ENCODE peak calls at places on chromosomes 5 and 9, in eight cellular contexts. D is myocyte; P is mesendoderm; M is stimulated activated CD8-positive, alpha-beta memory T cell treated with anti-CD3 and anti-CD28 coated beads, Interleukin-12 subunit alpha, Interleukin-12 subunit beta, amount 100 ng/mL, for 1 hour; G is kidney tubule cell; V is lung microvascular endothelial cell; J is GM04503; Y is Daoy. F is an unnamed sample.

GRCh38 chr5:135194573-135195266 is 160.7 kb upstream of the PITX1 start:
- DNase-seq in J (no peak), P (no peak), D (no peak), G (no peak), V (no peak), Y (peak), M (no peak), F (no peak)

GRCh38 chr9:34204011-34204635 is 25.3 kb downstream of the UBAP1 start:
- DNase-seq in Y (no peak), V (no peak), G (no peak), M (no peak), D (no peak), P (no peak), J (no peak), F (no peak)

GRCh38 chr9:24090566-24090965 is 264.5 kb upstream of the ELAVL2 start:
- DNase-seq in P (peak), G (no peak), J (no peak), Y (no peak), M (no peak), D (no peak), V (no peak), F (no peak)

GRCh38 chr9:106613250-106613737 is 249.7 kb upstream of the ZNF462 start:
- DNase-seq in Y (no peak), P (no peak), V (no peak), M (no peak), J (no peak), D (no peak), G (peak), F (no peak)

GRCh38 chr5:165119175-165119574 is 1613.8 kb downstream of the MAT2B start:
- DNase-seq in G (no peak), J (no peak), V (no peak), P (no peak), Y (no peak), D (no peak), M (no peak), F (no peak)

GRCh38 chr9:125405938-125406811 is 144.5 kb downstream of the GAPVD1 start:
- DNase-seq in Y (peak), P (no peak), J (no peak), M (no peak), G (peak), V (peak), D (no peak), F (no peak)

GRCh38 chr9:138117101-138117750 is 239.6 kb downstream of the CACNA1B start:
- DNase-seq in J (no peak), G (no peak), M (no peak), Y (no peak), D (no peak), P (no peak), V (no peak), F (no peak)

GRCh38 chr5:176447538-176447981 is 625 bp upstream of the FAF2 start:
- DNase-seq in P (no peak), J (no peak), M (peak), V (no peak), G (no peak), Y (no peak), D (no peak), F (no peak)

GRCh38 chr9:89961616-89962341 is 357.0 kb downstream of the GADD45G start:
- DNase-seq in J (no peak), Y (no peak), V (no peak), M (no peak), D (peak), P (no peak), G (no peak), F (no peak)

GRCh38 chr9:122445155-122445749 is 32.5 kb downstream of the OR1J1 start:
- DNase-seq in J (peak), V (peak), Y (peak), M (no peak), D (no peak), P (no peak), G (no peak), F (no peak)

GRCh38 chr9:1429328-1429727 is 379.2 kb downstream of the DMRT2 start:
- DNase-seq in M (no peak), J (no peak), V (no peak), D (no peak), P (peak), Y (peak), G (peak), F (no peak)

GRCh38 chr5:38710616-38711015 is 135.2 kb upstream of the OSMR start:
- DNase-seq in D (no peak), Y (no peak), G (no peak), J (no peak), V (no peak), P (no peak), M (no peak), F (no peak)

GRCh38 chr9:15147471-15147870 is 159.5 kb downstream of the TTC39B start:
- DNase-seq in G (no peak), Y (no peak), M (no peak), P (no peak), V (no peak), J (no peak), D (peak), F (no peak)

GRCh38 chr5:179852993-179853547 is 5.5 kb downstream of the MRNIP start:
- DNase-seq in G (no peak), D (no peak), J (no peak), M (no peak), V (no peak), Y (no peak), P (no peak), F (no peak)

F was measured in nucleus accumbens.